ENCODE peak calls at places on chromosome 21, in seven cellular contexts. X, F, U, W, Z, M and S are unnamed samples.

GRCh38 chr21:44272231-44272858 is 10.6 kb upstream of the DNMT3L start:
- DNase-seq in X (no peak), F (no peak), U (no peak), M (no peak), Z (no peak), W (no peak), S (no peak)

GRCh38 chr21:38760017-38760761 is 45.5 kb upstream of the ETS2 start:
- DNase-seq in U (no peak), Z (no peak), F (no peak), M (no peak), X (no peak), W (no peak), S (no peak)

GRCh38 chr21:16522512-16522911 is 792.7 kb downstream of the USP25 start:
- DNase-seq in W (no peak), F (no peak), U (no peak), Z (no peak), X (no peak), M (no peak), S (no peak)

GRCh38 chr21:44700101-44701022 is 3.4 kb downstream of the KRTAP10-12 start:
- DNase-seq in X (peak; percentile 21), Z (no peak), U (no peak), M (peak; percentile 32), F (no peak), W (no peak), S (no peak)

GRCh38 chr21:16250282-16250681 is 520.5 kb downstream of the USP25 start:
- DNase-seq in F (no peak), Z (no peak), M (no peak), X (no peak), U (no peak), W (no peak), S (no peak)

GRCh38 chr21:16583567-16583966 is 853.8 kb downstream of the USP25 start:
- DNase-seq in U (no peak), M (no peak), X (no peak), W (no peak), F (no peak), Z (no peak), S (no peak)

GRCh38 chr21:27683292-27683691 is 716.4 kb upstream of the ADAMTS5 start:
- DNase-seq in Z (no peak), W (no peak), M (no peak), U (no peak), F (no peak), X (no peak), S (no peak)

GRCh38 chr21:43588957-43589356 is 70.3 kb downstream of the HSF2BP start:
- DNase-seq in F (no peak), X (no peak), U (no peak), W (no peak), Z (no peak), M (peak; percentile 57), S (no peak)

GRCh38 chr21:26719750-26720149 is 125.5 kb downstream of the ADAMTS1 start:
- DNase-seq in U (no peak), M (no peak), Z (no peak), X (no peak), W (no peak), F (no peak), S (no peak)

GRCh38 chr21:44912158-44912473 is 8.6 kb downstream of the ITGB2 start:
- DNase-seq in Z (no peak), F (no peak), U (no peak), W (no peak), M (no peak), X (no peak), S (no peak)

GRCh38 chr21:40271169-40271568 is 403.9 kb downstream of the PCP4 start:
- DNase-seq in X (no peak), U (no peak), F (no peak), M (no peak), W (no peak), Z (no peak), S (no peak)

GRCh38 chr21:28734522-28735175 is 258.0 kb downstream of the LTN1 start:
- DNase-seq in M (no peak), F (no peak), Z (no peak), U (no peak), X (no peak), W (no peak), S (no peak)

GRCh38 chr21:46004168-46004861 is 22.7 kb downstream of the COL6A1 start:
- DNase-seq in Z (no peak), F (no peak), X (no peak), M (no peak), U (no peak), W (no peak), S (no peak)

GRCh38 chr21:46256501-46256994 is 28.0 kb upstream of the LSS start:
- DNase-seq in X (no peak), M (no peak), U (no peak), W (no peak), Z (no peak), F (no peak), S (no peak)

GRCh38 chr21:38809170-38809878 is 3.6 kb downstream of the ETS2 start:
- DNase-seq in Z (no peak), M (no peak), X (no peak), U (no peak), F (no peak), W (no peak), S (no peak)

DNA sequence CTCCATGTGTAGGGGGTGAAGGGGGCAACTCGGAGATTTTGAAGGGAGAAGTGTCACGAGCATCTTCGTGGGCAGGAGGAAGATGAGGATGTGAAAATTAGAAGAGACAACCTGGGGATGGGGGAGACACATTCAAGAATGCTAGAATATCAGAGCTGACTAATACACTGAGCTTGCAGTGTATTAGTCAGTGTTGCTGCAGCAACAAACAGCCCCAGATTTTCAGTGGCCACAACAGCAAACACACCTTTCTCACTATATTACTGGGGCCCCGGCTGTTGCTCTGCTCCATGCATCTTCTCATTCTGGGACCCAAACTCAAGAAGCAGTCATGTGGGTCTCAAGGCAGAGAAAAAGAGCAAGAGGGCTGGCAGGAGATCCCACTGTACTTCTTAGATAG is 74.8 kb upstream of the SIM2 start:
- DNase-seq in X (no peak), U (no peak), M (no peak), F (no peak), Z (no peak), W (no peak), S (no peak)
- TF ChIP-seq TAF1 in X (no peak), U (no peak), M (no peak), F (no peak), Z (no peak), W (no peak), S (no peak)

GRCh38 chr21:42198949-42199348 is 20.0 kb upstream of the ABCG1 start:
- DNase-seq in Z (no peak), U (no peak), W (no peak), M (no peak), X (no peak), F (no peak), S (no peak)

GRCh38 chr21:42201615-42202161 is 17.3 kb upstream of the ABCG1 start:
- DNase-seq in X (no peak), W (no peak), Z (no peak), U (no peak), F (no peak), M (no peak), S (no peak)

GRCh38 chr21:42200906-42201614 is 17.9 kb upstream of the ABCG1 start:
- DNase-seq in Z (no peak), U (no peak), X (no peak), F (no peak), W (no peak), M (no peak), S (no peak)

GRCh38 chr21:42202321-42202720 is 16.6 kb upstream of the ABCG1 start:
- DNase-seq in W (no peak), X (no peak), F (no peak), Z (no peak), M (no peak), U (no peak), S (no peak)

GRCh38 chr21:42199488-42200463 is 19.2 kb upstream of the ABCG1 start:
- DNase-seq in X (no peak), Z (no peak), M (peak; percentile 10), F (no peak), W (peak; percentile 8), U (peak; percentile 31), S (no peak)
- TF ChIP-seq TAF1 in X (no peak), Z (no peak), M (no peak), F (no peak), W (no peak), U (no peak), S (no peak)

GRCh38 chr21:35172231-35172630 is 123.1 kb upstream of the RUNX1 start:
- DNase-seq in W (no peak), M (no peak), U (no peak), X (no peak), Z (no peak), F (no peak), S (no peak)
- TF ChIP-seq TAF1 in W (no peak), M (no peak), U (no peak), X (no peak), Z (no peak), F (no peak), S (no peak)

DNA sequence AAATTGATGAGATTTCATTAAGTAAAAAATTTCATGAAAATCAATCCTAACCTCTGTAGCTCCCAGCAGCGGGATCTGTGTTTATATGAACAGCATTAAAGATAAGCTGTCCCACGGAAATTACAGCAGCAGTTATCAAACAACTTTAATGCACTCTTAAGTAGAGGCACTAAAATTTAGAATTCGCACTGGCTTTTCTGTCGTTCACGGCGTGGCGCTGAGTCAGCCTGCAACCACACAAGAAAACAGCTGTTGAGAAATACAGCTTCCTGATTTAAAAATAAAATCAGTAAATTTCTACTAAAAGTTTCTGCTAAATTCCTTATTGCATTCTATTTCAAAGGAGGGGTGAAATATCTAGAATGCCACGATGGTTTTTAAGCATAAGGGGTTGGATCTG is 100.0 kb upstream of the TIAM1 start:
- DNase-seq in U (no peak), M (no peak), W (no peak), F (no peak), X (no peak), Z (no peak), S (no peak)
- TF ChIP-seq TAF1 in U (no peak), M (no peak), W (no peak), F (no peak), X (no peak), Z (no peak), S (no peak)